ENCODE peak calls at places on chromosomes 2 and 18, in eight cellular contexts. I is ascending aorta; N is PC-9; O is spleen; A is bronchial epithelial cell; C is cardiac fibroblast; D is activated CD8-positive, alpha-beta T cell treated with anti-CD3 and anti-CD28 coated beads for 36 hours; V is upper lobe of right lung. B is an unnamed sample.

GRCh38 chr18:52903858-52904257 is 563.9 kb downstream of the DCC start:
- DNase-seq in I (no peak), N (peak; percentile 36), O (no peak), A (peak; percentile 10), C (no peak), D (peak; percentile 46), V (no peak), B (peak; percentile 73)

GRCh38 chr2:207530160-207531023 is 630 bp downstream of the CREB1 start:
- DNase-seq in I (peak; percentile 73), N (no peak), O (peak; percentile 92), A (no peak), C (peak; percentile 55), D (peak; percentile 53), V (peak; percentile 77), B (peak; percentile 42)

GRCh38 chr18:22339913-22340312 is 77.8 kb downstream of the CTAGE1 start:
- DNase-seq in I (no peak), N (no peak), O (no peak), A (no peak), C (no peak), D (no peak), V (no peak), B (no peak)

GRCh38 chr18:36819621-36820020 is 9.2 kb downstream of the TPGS2 start:
- DNase-seq in I (no peak), N (no peak), O (no peak), A (no peak), C (no peak), D (no peak), V (no peak), B (no peak)

GRCh38 chr2:211033765-211034164 is 477.4 kb downstream of the CPS1 start:
- DNase-seq in I (no peak), N (no peak), O (no peak), A (peak; percentile 29), C (peak; percentile 39), D (no peak), V (no peak), B (no peak)

GRCh38 chr2:201430839-201431238 is 20.4 kb downstream of the TRAK2 start:
- DNase-seq in I (no peak), N (no peak), O (no peak), A (no peak), C (no peak), D (no peak), V (no peak), B (no peak)

GRCh38 chr18:50757358-50757757 is 62.5 kb downstream of the MRO start:
- DNase-seq in I (peak; percentile 84), N (no peak), O (no peak), A (no peak), C (no peak), D (no peak), V (no peak), B (no peak)

GRCh38 chr18:43279015-43279758 is 1.9 kb upstream of the SYT4 start:
- DNase-seq in I (no peak), N (peak; percentile 36), O (no peak), A (peak; percentile 46), C (peak; percentile 29), D (no peak), V (no peak), B (no peak)

GRCh38 chr2:20877944-20878343 is 55.0 kb upstream of the LDAH start:
- DNase-seq in I (no peak), N (no peak), O (no peak), A (no peak), C (peak; percentile 2), D (no peak), V (no peak), B (no peak)

GRCh38 chr2:71742953-71743601 is 289.7 kb downstream of the DYSF start:
- DNase-seq in I (peak; percentile 93), N (peak; percentile 90), O (no peak), A (peak; percentile 60), C (peak; percentile 94), D (peak; percentile 36), V (no peak), B (no peak)

GRCh38 chr18:55439036-55439435 is 149.0 kb downstream of the TCF4 start:
- DNase-seq in I (no peak), N (no peak), O (no peak), A (no peak), C (no peak), D (no peak), V (no peak), B (no peak)

GRCh38 chr2:172380436-172381274 is 46.7 kb upstream of the ITGA6 start:
- DNase-seq in I (no peak), N (no peak), O (no peak), A (no peak), C (no peak), D (no peak), V (no peak), B (no peak)

GRCh38 chr2:199228887-199229819 is 228.6 kb downstream of the SATB2 start:
- DNase-seq in I (no peak), N (peak; percentile 54), O (peak; percentile 49), A (peak; percentile 59), C (peak; percentile 97), D (peak; percentile 52), V (no peak), B (no peak)

GRCh38 chr2:171430516-171431410 is 3.0 kb downstream of the METTL8 start:
- DNase-seq in I (no peak), N (no peak), O (no peak), A (peak; percentile 57), C (no peak), D (peak; percentile 9), V (no peak), B (peak; percentile 25)

GRCh38 chr2:10989151-10989550 is 77.4 kb downstream of the KCNF1 start:
- DNase-seq in I (no peak), N (no peak), O (no peak), A (no peak), C (no peak), D (no peak), V (peak; percentile 21), B (no peak)

GRCh38 chr2:151947524-151948165 is 119.4 kb upstream of the ARL5A start:
- DNase-seq in I (peak; percentile 92), N (no peak), O (no peak), A (peak; percentile 81), C (peak; percentile 17), D (no peak), V (peak; percentile 66), B (no peak)

GRCh38 chr18:22912835-22913234 is 20.3 kb upstream of the RBBP8 start:
- DNase-seq in I (no peak), N (peak; percentile 86), O (no peak), A (peak; percentile 93), C (peak; percentile 48), D (no peak), V (no peak), B (no peak)

GRCh38 chr18:38980420-38980819 is 1414.8 kb upstream of the CELF4 start:
- DNase-seq in I (no peak), N (no peak), O (no peak), A (peak; percentile 36), C (no peak), D (no peak), V (no peak), B (no peak)

GRCh38 chr2:170660406-170660805 is 54.7 kb upstream of the SP5 start:
- DNase-seq in I (no peak), N (no peak), O (no peak), A (no peak), C (peak; percentile 22), D (no peak), V (no peak), B (no peak)

DNA sequence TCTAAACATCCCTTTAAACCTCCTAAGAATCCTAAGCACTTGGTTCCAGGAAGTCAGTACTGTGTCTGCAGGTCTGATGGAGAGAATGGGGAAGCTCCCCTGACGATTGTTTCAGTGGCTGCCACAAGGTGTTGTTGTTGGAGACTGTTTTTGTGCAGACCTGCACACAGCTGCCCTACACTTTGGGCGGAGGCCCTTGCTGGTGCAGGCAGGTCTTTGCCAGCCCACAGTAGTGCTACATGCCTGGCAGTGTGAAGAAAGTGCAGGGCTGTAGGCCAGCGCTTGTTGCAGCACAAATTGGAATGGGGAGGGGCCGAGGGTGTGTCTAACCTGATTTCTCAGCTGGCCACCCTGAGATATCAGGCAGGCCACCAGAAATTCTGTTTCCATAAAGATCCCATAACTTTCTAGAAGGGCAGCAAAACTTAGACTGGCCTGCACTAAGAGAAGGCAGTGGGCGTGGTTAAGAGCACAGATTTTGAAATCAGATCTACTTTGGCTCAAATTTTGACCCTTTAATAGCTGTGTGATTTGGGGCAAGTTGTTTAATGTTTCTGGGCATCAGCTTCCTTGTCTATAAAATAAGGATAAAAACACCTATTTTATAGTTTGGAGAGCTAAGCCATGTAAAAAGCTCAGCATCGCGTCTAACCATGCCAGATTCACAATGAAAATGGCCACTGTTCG is 83.7 kb upstream of the SLC1A4 start:
- DNase-seq in I (no peak), N (no peak), O (no peak), A (peak; percentile 83), C (no peak), D (no peak), V (peak; percentile 74), B (no peak)
- TF ChIP-seq CTCF in I (no peak), N (no peak), O (no peak), A (no peak), C (no peak), D (no peak), V (no peak), B (no peak)

DNA sequence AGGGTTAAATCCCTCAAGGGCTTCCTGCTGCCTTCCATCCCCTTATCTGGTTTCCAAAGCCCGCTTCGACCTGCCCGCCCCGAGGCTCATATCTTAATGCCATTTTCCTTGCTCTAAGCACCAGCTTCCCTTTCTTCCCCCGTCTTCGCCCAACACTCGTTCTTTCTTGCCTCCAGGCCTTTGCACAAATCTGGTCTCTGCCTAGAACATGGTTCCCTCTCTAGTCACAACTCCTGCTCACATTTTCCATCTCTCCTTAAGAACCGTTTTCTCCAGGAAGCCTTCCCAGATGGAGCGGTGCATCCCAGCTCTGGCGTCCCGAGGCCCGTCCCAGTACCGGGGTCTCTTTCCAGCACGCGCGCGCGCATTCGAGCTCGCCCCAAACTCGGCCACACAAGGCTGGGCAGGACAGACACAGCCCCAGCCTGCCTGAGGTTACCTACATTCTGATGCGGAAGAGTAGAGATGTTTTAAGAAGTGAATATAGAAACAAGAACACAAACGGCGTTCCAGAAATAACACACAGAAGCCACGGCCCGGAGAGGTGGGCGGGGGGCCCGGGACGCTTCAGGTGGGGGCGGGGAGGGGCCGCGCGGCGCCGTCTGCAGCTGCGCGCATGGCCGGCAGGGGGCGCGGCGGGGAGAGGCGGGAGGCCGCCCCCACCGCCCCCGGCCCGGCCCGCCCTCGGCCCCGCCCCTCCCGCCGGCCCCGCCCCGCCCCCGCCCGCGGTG is at the start of gene DGKD:
- DNase-seq in I (peak; percentile 68), N (peak; percentile 78), O (peak; percentile 95), A (no peak), C (peak; percentile 40), D (peak; percentile 77), V (peak; percentile 85), B (peak; percentile 74)
- TF ChIP-seq CTCF in I (peak; percentile 33), N (peak; percentile 76), O (peak; percentile 11), A (peak; percentile 23), C (peak; percentile 14), D (no peak), V (no peak), B (peak; percentile 21)

GRCh38 chr2:185522472-185522871 is 216.1 kb upstream of the FSIP2 start:
- DNase-seq in I (no peak), N (no peak), O (no peak), A (peak; percentile 8), C (no peak), D (no peak), V (no peak), B (no peak)
- TF ChIP-seq CTCF in I (no peak), N (peak; percentile 42), O (no peak), A (peak; percentile 23), C (no peak), D (no peak), V (no peak), B (no peak)

DNA sequence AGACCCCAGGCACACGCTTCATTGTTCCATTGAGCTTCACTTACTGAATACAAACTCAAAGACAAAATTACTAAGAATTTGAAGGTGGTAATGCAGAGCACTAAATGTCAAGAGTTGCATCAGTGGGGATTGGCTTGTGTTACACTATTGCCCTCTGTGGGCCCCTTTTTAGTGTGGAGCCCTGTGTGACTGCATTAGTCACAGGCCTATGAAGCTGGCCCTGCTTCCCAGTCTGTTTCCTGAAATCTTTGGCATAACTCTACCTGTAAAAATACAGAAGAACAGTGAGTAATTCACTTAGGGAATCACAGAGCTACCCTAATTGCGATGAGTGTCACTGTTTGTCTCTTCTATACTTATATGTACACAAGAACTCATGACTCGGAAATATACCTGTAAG is 40.0 kb upstream of the STPG4 start:
- DNase-seq in I (no peak), N (peak; percentile 94), O (no peak), A (peak; percentile 86), C (peak; percentile 65), D (peak; percentile 17), V (no peak), B (no peak)
- TF ChIP-seq CTCF in I (no peak), N (peak; percentile 22), O (no peak), A (peak; percentile 13), C (no peak), D (no peak), V (no peak), B (no peak)

B was measured in glutamatergic neuron.